ENCODE peak calls at places on chromosomes 6 and 20, in ten cellular contexts. A, J, F, W, D, H, S, V, E and N are unnamed samples.

GRCh38 chr20:43919686-43920403 is 5.2 kb downstream of the TOX2 start:
- DNase-seq in W (no peak), V (no peak), D (no peak), S (no peak), F (no peak), A (no peak), E (no peak), H (no peak), J (no peak), N (no peak)

GRCh38 chr20:49775229-49775693 is 37.4 kb upstream of the SLC9A8 start:
- DNase-seq in V (peak; percentile 36), W (peak; percentile 79), D (no peak), F (peak; percentile 84), E (no peak), J (peak; percentile 72), H (peak; percentile 88), S (peak; percentile 90), A (no peak), N (peak; percentile 29)

GRCh38 chr6:139568157-139568955 is 193.9 kb upstream of the CITED2 start:
- DNase-seq in A (no peak), J (no peak), W (no peak), E (no peak), H (no peak), V (no peak), D (no peak), F (no peak), S (no peak), N (no peak)

GRCh38 chr6:12354499-12354898 is 64.3 kb downstream of the EDN1 start:
- DNase-seq in H (no peak), E (peak; percentile 91), F (peak; percentile 58), S (peak; percentile 65), D (no peak), W (no peak), V (no peak), A (no peak), J (peak; percentile 47), N (peak; percentile 71)

GRCh38 chr6:147769496-147770087 is 261.1 kb downstream of the SAMD5 start:
- DNase-seq in E (no peak), H (no peak), V (no peak), W (no peak), D (no peak), S (no peak), F (no peak), J (no peak), A (no peak), N (no peak)

GRCh38 chr20:18388860-18389259 is 78.0 kb downstream of the DZANK1 start:
- DNase-seq in W (no peak), E (no peak), H (peak; percentile 46), J (peak; percentile 77), D (no peak), A (no peak), F (no peak), S (no peak), V (no peak), N (no peak)

GRCh38 chr6:161660666-161661571 is 387.1 kb upstream of the AGPAT4 start:
- DNase-seq in S (no peak), E (no peak), J (no peak), F (no peak), V (no peak), W (no peak), A (no peak), H (no peak), D (no peak), N (no peak)

GRCh38 chr6:36873612-36874011 is 991 bp downstream of the PPIL1 start:
- DNase-seq in S (no peak), H (no peak), A (no peak), V (no peak), W (no peak), F (no peak), J (no peak), D (no peak), E (no peak), N (no peak)

GRCh38 chr6:101429845-101430244 is 36.3 kb downstream of the GRIK2 start:
- DNase-seq in S (no peak), A (no peak), F (no peak), V (no peak), E (no peak), D (no peak), H (no peak), J (no peak), W (no peak), N (no peak)

GRCh38 chr6:161744211-161745067 is 470.6 kb upstream of the AGPAT4 start:
- DNase-seq in S (no peak), H (no peak), A (no peak), W (no peak), J (no peak), D (no peak), F (no peak), V (no peak), E (no peak), N (no peak)

GRCh38 chr20:20611165-20611564 is 101.3 kb downstream of the RALGAPA2 start:
- DNase-seq in D (no peak), W (no peak), F (no peak), S (no peak), A (no peak), J (no peak), V (no peak), H (no peak), E (no peak), N (no peak)

GRCh38 chr6:90083891-90084290 is 189.6 kb downstream of the GJA10 start:
- DNase-seq in S (no peak), A (peak; percentile 72), E (peak; percentile 19), D (no peak), V (no peak), F (no peak), H (no peak), J (no peak), W (no peak), N (no peak)

GRCh38 chr20:19317240-19318069 is 105.0 kb downstream of the SLC24A3 start:
- DNase-seq in J (no peak), E (no peak), A (no peak), S (no peak), H (no peak), D (no peak), W (no peak), F (no peak), V (no peak), N (no peak)

GRCh38 chr6:900716-901605 is 208.0 kb upstream of the EXOC2 start:
- DNase-seq in V (no peak), S (peak; percentile 79), W (no peak), J (no peak), E (no peak), F (no peak), H (no peak), A (no peak), D (peak; percentile 82), N (no peak)

GRCh38 chr20:25223765-25224720 is 23.8 kb upstream of the PYGB start:
- DNase-seq in D (no peak), V (no peak), H (no peak), S (no peak), F (peak; percentile 22), E (no peak), J (no peak), W (no peak), A (peak; percentile 71), N (no peak)
- H3K36me3 ChIP-seq in D (no peaks in the 10 kb centered on the region), V (no peaks in the 10 kb centered on the region), H (no peaks in the 10 kb centered on the region), S (peaks cover 2% of the 10 kb centered on the region), F (peaks cover 3% of the 10 kb centered on the region), E (no peaks in the 10 kb centered on the region), J (peaks cover 13% of the 10 kb centered on the region), W (no peaks in the 10 kb centered on the region), A (peaks cover 22% of the 10 kb centered on the region), N (no peaks in the 10 kb centered on the region)

DNA sequence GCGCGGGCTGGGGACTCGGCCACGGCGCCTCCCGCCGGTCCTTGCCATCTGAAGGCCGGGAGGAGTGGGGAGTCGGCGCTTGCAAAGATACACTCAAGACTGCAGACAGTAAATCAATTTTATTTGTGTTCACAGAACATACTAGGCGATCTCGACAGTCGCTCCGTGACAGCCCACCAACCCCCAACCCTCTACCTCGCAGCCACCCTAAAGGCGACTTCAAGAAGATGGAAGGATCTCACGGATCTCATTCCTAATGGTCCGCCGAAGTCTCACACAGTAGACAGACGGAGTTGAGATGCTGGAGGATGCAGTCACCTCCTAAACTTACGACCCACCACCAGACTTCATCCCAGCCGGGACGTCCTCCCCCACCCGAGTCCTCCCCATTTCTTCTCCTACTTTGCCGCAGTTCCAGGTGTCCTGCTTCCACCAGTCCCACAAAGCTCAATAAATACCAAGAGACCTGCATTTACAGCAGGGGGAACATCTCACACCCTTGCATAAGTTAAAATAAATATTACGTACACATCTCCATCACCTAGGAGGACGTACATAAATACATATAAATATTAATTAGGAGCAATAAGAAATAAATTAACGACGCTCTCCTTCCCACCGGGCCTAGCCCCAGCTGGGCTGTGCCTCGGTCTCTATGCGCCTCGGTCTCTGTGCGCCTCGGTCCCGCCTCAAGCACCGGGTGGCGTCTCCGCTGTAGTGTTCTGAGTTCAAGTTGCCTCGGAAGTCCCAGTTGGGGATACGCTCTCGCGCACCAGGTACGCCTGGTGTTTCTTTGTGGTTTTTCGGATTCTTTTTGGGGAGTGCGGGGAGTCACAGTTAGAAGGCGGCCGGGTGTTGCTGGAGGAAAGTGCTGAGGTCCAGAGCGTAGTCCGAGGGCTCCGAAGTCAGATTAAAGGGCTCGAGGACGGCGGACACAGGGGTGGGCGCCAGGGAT is 889 bp upstream of the FLOT1 start:
- DNase-seq in A (peak; percentile 86), H (no peak), W (peak; percentile 42), J (peak; percentile 33), D (peak; percentile 59), V (no peak), E (no peak), S (no peak), F (no peak), N (peak; percentile 19)
- TF ChIP-seq POLR2A in A (peak; percentile 34), H (no peak), W (no peak), J (no peak), D (peak; percentile 47), V (no peak), E (no peak), S (no peak), F (no peak), N (no peak)

DNA sequence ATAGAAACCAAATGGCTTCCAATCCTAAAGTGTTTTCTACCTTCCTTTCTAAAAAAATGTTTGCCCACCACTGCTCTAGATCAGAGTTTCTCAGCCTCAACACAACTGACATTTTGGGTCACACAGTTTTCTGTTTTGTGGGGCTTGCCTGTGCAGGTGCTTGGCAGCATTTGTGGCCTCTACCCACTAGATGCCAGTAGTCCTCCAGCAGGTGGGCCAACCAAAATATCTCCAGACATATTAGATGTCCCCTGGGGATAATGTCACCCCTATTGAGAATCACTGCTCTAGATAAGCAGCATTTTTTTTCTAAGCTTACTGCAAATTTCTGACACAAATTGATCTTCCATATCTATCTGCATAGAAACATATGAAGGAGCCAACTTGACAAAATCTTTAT is 26.3 kb upstream of the EPM2A start:
- DNase-seq in F (no peak), H (no peak), V (no peak), D (no peak), J (no peak), E (no peak), S (no peak), A (no peak), W (no peak), N (no peak)
- TF ChIP-seq CTCF in F (no peak), H (no peak), V (no peak), D (no peak), J (no peak), E (peak; percentile 38), S (no peak), A (no peak), W (no peak), N (no peak)

DNA sequence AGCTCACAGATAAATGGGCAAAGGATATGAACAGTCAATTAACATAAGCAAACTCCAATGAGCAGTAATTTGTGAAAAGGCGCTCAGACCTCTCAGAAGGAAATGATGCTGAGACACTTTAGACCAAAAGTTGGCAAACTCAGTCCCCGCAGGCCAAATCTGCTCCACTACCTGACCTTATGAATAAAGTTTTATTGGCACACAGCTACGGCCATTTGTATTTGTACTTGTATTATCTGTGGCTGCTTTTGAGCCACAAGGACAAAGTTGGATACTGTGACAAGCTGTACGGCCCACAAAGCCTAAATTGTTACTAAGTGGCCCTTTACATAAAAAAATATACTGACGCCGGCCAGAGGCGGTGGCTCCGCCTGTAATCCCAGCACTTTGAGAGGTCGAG is 167.0 kb downstream of the PREX1 start:
- DNase-seq in J (no peak), V (no peak), H (no peak), F (no peak), D (no peak), W (no peak), S (no peak), E (no peak), A (no peak), N (no peak)
- H3K36me3 ChIP-seq in J (no peaks in the 10 kb centered on the region), V (no peaks in the 10 kb centered on the region), H (no peaks in the 10 kb centered on the region), F (no peaks in the 10 kb centered on the region), D (no peaks in the 10 kb centered on the region), W (no peaks in the 10 kb centered on the region), S (no peaks in the 10 kb centered on the region), E (peaks cover 25% of the 10 kb centered on the region), A (peaks cover 82% of the 10 kb centered on the region), N (no peaks in the 10 kb centered on the region)